ENCODE peak calls at places on chromosomes 4 and X, in seven cellular contexts. S, M, U, O, X, G and H are unnamed samples.

GRCh38 chrX:17022205-17022604 is 75.7 kb downstream of the REPS2 start:
- DNase-seq in S (no peak), O (no peak), M (no peak), U (no peak), G (no peak), X (no peak), H (no peak)

GRCh38 chr4:6772223-6772928 is 10.2 kb upstream of the KIAA0232 start:
- DNase-seq in O (no peak), M (no peak), X (no peak), S (no peak), U (no peak), G (no peak), H (no peak)

GRCh38 chrX:11629593-11630211 is 36.0 kb downstream of the ARHGAP6 start:
- DNase-seq in U (peak), X (no peak), M (no peak), G (no peak), O (peak), S (no peak), H (no peak)

GRCh38 chr4:181541396-181541795 is 701.8 kb upstream of the TENM3 start:
- DNase-seq in G (no peak), U (no peak), M (no peak), O (no peak), X (no peak), S (no peak), H (no peak)

GRCh38 chr4:58275856-58276255 is 1165.7 kb upstream of the IGFBP7 start:
- DNase-seq in S (no peak), M (no peak), X (no peak), O (no peak), G (no peak), U (no peak), H (no peak)

GRCh38 chr4:74328501-74328900 is 20.2 kb downstream of the EPGN start:
- DNase-seq in X (no peak), M (no peak), G (no peak), U (no peak), O (no peak), S (no peak), H (no peak)

GRCh38 chrX:8273451-8273894 is 102.4 kb upstream of the VCX2 start:
- DNase-seq in M (no peak), U (no peak), S (no peak), O (no peak), X (no peak), G (no peak), H (no peak)

GRCh38 chr4:54661156-54661555 is 3.4 kb downstream of the KIT start:
- DNase-seq in U (no peak), S (no peak), G (no peak), X (no peak), M (no peak), O (no peak), H (no peak)

GRCh38 chrX:109463729-109464128 is 18.2 kb downstream of the GUCY2F start:
- DNase-seq in G (no peak), X (no peak), M (no peak), S (no peak), U (no peak), O (no peak), H (no peak)

GRCh38 chr4:36273276-36273675 is 8.1 kb upstream of the DTHD1 start:
- DNase-seq in X (no peak), U (no peak), M (no peak), O (no peak), G (no peak), S (no peak), H (no peak)